ENCODE peak calls at places on chromosomes 12 and 14, in eight cellular contexts. U is cardiac muscle cell, L is dorsolateral prefrontal cortex, I is DND-41, Q is neuronal stem cell, M is GM23338, X is RWPE1, T is coronary artery. E is an unnamed sample.
A peak's percentile ranks its signal among the peaks of the same experiment; 100 is the strongest.

GRCh38 chr14:72888202-72888601 is 5.7 kb downstream of the DPF3 start:
- DNase-seq in T (no peak), Q (no peak), I (no peak), L (no peak), X (no peak), U (no peak), M (no peak), E (no peak)

GRCh38 chr12:86230516-86231146 is 25.6 kb downstream of the MGAT4C start:
- DNase-seq in Q (no peak), I (no peak), M (no peak), T (no peak), X (peak; percentile 4), U (no peak), L (no peak), E (no peak)

GRCh38 chr14:103027451-103027850 is 29.9 kb downstream of the CDC42BPB start:
- DNase-seq in U (no peak), Q (no peak), X (no peak), I (no peak), L (no peak), T (no peak), M (no peak), E (no peak)

GRCh38 chr12:100141998-100142850 is 450 bp downstream of the BLTP3B start:
- DNase-seq in M (peak; percentile 72), T (no peak), U (peak; percentile 79), I (peak; percentile 44), L (peak; percentile 44), Q (peak; percentile 60), X (peak; percentile 34), E (peak; percentile 34)

GRCh38 chr12:81295286-81295685 is 217.4 kb downstream of the ACSS3 start:
- DNase-seq in U (no peak), L (no peak), M (no peak), T (no peak), X (no peak), I (no peak), Q (no peak), E (no peak)

GRCh38 chr12:119710941-119711551 is 43.1 kb downstream of the PRKAB1 start:
- DNase-seq in I (no peak), U (no peak), Q (no peak), M (peak; percentile 10), X (no peak), T (no peak), L (no peak), E (no peak)

GRCh38 chr12:76031081-76031413 is 529 bp downstream of the PHLDA1 start:
- DNase-seq in X (no peak), T (peak; percentile 78), I (peak; percentile 57), Q (no peak), U (no peak), L (no peak), M (no peak), E (no peak)

GRCh38 chr14:69828372-69828771 is 31.3 kb upstream of the SLC10A1 start:
- DNase-seq in I (no peak), U (no peak), T (no peak), M (no peak), L (no peak), Q (no peak), X (no peak), E (no peak)

GRCh38 chr12:33560653-33561208 is 121.1 kb upstream of the SYT10 start:
- DNase-seq in Q (no peak), U (no peak), I (no peak), L (no peak), T (no peak), M (peak; percentile 30), X (no peak), E (no peak)

GRCh38 chr12:54075974-54076373 is 22.3 kb downstream of the HOXC4 start:
- DNase-seq in T (no peak), U (no peak), I (no peak), L (no peak), X (no peak), Q (no peak), M (peak; percentile 97), E (no peak)

GRCh38 chr12:122515275-122515674 is 11.5 kb downstream of the RSRC2 start:
- DNase-seq in T (no peak), X (no peak), I (no peak), Q (no peak), L (no peak), U (no peak), M (no peak), E (no peak)
- H3K27ac ChIP-seq in T (no peak overlapping the region), X (no peak overlapping the region), I (no peak overlapping the region), Q (no peak overlapping the region), L (no peak overlapping the region), U (no peak overlapping the region), M (no peak overlapping the region), E (no peak overlapping the region)

DNA sequence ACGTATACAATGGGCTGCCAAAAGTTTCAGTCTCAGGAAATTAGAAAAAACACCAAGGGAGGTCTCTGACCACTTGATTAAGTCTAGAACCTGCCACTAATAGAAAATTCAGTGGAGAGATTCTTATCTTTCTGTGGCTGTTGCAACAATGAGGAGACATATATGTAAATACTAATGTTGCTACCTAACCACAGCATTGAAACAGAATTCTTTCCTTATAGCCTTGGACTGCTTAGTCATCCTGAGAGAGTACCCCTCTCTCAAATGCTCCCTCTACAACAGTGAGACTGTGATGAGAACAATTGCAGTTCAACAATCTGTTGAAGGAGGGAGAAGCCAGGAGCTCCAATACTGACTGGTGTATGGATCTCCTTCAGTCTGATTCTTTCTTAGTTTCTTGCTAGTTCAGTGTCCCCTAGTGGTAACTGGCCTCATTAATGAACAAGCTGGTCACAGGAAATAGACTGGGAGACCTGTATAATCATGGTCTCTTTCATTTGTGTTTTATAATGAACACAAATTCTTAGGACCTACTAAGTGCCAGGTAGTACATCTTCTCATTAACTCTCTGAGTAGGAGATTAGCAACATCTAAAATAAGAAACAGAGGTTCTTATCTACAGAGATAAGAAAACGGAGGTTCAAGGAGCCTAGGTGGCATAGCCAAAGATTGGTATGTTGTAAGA is 164.5 kb downstream of the SLC38A4 start:
- DNase-seq in M (peak; percentile 80), T (no peak), U (peak; percentile 78), L (no peak), Q (peak; percentile 40), X (no peak), I (peak; percentile 23), E (no peak)
- H3K27ac ChIP-seq in M (no peak overlapping the region), T (peak overlapping the region; percentile 79), U (peak overlapping the region; percentile 1), L (no peak overlapping the region), Q (no peak overlapping the region), X (no peak overlapping the region), I (peak overlapping the region; percentile 57), E (no peak overlapping the region)

GRCh38 chr12:120903382-120903817 is 758 bp downstream of the SPPL3 start:
- DNase-seq in M (peak; percentile 41), Q (peak; percentile 18), T (peak; percentile 80), U (peak; percentile 58), I (peak; percentile 68), X (peak; percentile 75), L (peak; percentile 63), E (peak; percentile 88)
- H3K27ac ChIP-seq in M (no peak overlapping the region), Q (no peak overlapping the region), T (peak overlapping the region; percentile 96), U (peak overlapping the region; percentile 88), I (peak overlapping the region; percentile 84), X (peak overlapping the region; percentile 95), L (peak overlapping the region; percentile 97), E (peak overlapping the region; percentile 76)

GRCh38 chr14:33986804-33987203 is 35.9 kb upstream of the EGLN3 start:
- DNase-seq in T (no peak), Q (no peak), M (peak; percentile 57), I (no peak), U (no peak), L (no peak), X (peak; percentile 73), E (no peak)
- H3K27ac ChIP-seq in T (no peak overlapping the region), Q (no peak overlapping the region), M (no peak overlapping the region), I (no peak overlapping the region), U (no peak overlapping the region), L (no peak overlapping the region), X (no peak overlapping the region), E (no peak overlapping the region)

DNA sequence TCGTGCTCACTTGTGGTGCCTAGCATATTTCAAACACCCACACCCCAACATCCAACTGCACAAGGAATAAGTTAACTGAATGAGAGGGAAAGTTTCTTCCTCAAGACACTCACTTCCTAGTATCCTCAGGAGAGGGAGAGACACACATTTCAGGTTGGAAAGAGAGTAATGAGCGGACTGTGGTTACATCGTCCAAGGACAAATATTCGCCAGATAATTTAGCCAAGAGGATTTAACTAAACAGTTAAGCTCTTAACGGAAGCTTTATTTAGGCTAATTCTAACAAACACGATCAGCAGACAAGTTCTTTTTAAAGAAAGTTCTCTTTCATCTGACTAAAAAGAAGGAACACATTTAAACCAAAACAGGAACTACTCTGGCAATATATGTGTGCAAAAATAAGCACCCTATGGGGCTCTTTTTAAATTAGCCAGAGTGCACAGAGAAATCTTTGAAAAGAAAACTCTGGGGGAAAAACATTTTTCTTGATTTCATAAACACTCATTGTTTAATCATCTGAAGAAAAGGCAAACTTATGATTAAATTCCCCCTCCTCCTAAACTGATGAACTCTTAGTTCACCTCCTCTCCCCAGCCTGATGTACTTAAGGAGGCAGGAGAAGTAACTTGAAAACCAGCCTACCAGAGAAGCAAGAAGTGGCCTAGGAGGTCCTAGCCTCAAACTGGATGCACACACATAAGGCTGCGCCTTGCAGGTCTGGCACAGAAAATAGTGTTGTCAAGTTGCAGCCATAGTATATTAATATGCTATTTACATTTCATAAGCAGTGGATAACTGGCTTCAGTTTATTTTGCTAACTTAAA is 13.3 kb upstream of the BTG1 start:
- DNase-seq in L (no peak), X (no peak), T (no peak), U (no peak), I (no peak), M (no peak), Q (no peak), E (no peak)
- H3K27ac ChIP-seq in L (no peak overlapping the region), X (no peak overlapping the region), T (peak overlapping the region; percentile 37), U (peak overlapping the region; percentile 3), I (no peak overlapping the region), M (no peak overlapping the region), Q (no peak overlapping the region), E (no peak overlapping the region)

GRCh38 chr12:110038741-110039084 is 9.6 kb downstream of the C12orf76 start:
- DNase-seq in U (no peak), M (no peak), Q (no peak), I (no peak), L (no peak), X (no peak), T (no peak), E (no peak)
- H3K27ac ChIP-seq in U (peak overlapping the region; percentile 42), M (peak overlapping the region; percentile 81), Q (no peak overlapping the region), I (no peak overlapping the region), L (peak overlapping the region; percentile 90), X (no peak overlapping the region), T (peak overlapping the region; percentile 77), E (peak overlapping the region; percentile 53)

E was measured in CD4-positive, alpha-beta memory T cell.